ENCODE peak calls at places on chromosomes 13 and 19, in four cellular contexts. T, I, A and K are unnamed samples.
A peak's percentile ranks its signal among the peaks of the same experiment; 100 is the strongest.

GRCh38 chr13:53015971-53016370 is 12.6 kb upstream of the OLFM4 start:
- DNase-seq in T (no peak), A (no peak), I (no peak), K (no peak)

GRCh38 chr13:79225487-79226232 is 180.4 kb downstream of the RBM26 start:
- DNase-seq in A (no peak), T (no peak), I (no peak), K (no peak)

GRCh38 chr13:49374585-49375290 is 69.1 kb downstream of the CAB39L start:
- DNase-seq in A (no peak), I (no peak), T (no peak), K (no peak)

GRCh38 chr13:74930402-74931165 is 551.4 kb downstream of the TBC1D4 start:
- DNase-seq in I (no peak), T (no peak), A (no peak), K (no peak)

GRCh38 chr13:106104281-106104901 is 431.1 kb downstream of the EFNB2 start:
- DNase-seq in A (no peak), T (no peak), I (no peak), K (no peak)

GRCh38 chr19:1041835-1042685 is 2.2 kb downstream of the ABCA7 start:
- DNase-seq in A (peak; percentile 27), T (no peak), I (no peak), K (no peak)

GRCh38 chr19:611506-611869 is 21.8 kb downstream of the HCN2 start:
- DNase-seq in T (no peak), I (no peak), A (no peak), K (peak; percentile 71)

GRCh38 chr19:19525611-19526380 is 2.9 kb upstream of the YJEFN3 start:
- DNase-seq in I (no peak), A (no peak), T (no peak), K (no peak)

GRCh38 chr19:15614507-15615379 is at the start of gene CYP4F8:
- DNase-seq in T (no peak), I (no peak), A (no peak), K (no peak)

GRCh38 chr13:111216166-111216960 is 101.3 kb downstream of the ARHGEF7 start:
- DNase-seq in I (peak; percentile 72), A (peak; percentile 58), T (no peak), K (peak; percentile 43)

GRCh38 chr19:15195381-15195964 is 5.3 kb downstream of the NOTCH3 start:
- DNase-seq in T (no peak), I (peak; percentile 81), A (peak; percentile 85), K (no peak)

GRCh38 chr13:50676602-50677001 is 166.9 kb downstream of the DLEU7 start:
- DNase-seq in T (no peak), I (no peak), A (no peak), K (no peak)

GRCh38 chr19:50555447-50556235 is 12.6 kb downstream of the LRRC4B start:
- DNase-seq in I (peak; percentile 73), A (peak; percentile 74), T (no peak), K (no peak)

GRCh38 chr13:48184260-48184659 is 48.7 kb upstream of the ITM2B start:
- DNase-seq in T (no peak), I (no peak), A (no peak), K (peak; percentile 32)

GRCh38 chr19:3343619-3344502 is 22.5 kb upstream of the NFIC start:
- DNase-seq in T (peak; percentile 80), A (peak; percentile 62), I (no peak), K (no peak)

GRCh38 chr19:45643927-45644771 is 5.0 kb upstream of the EML2 start:
- DNase-seq in T (no peak), I (no peak), A (no peak), K (no peak)

GRCh38 chr13:27789495-27790303 is 2.6 kb upstream of the GSX1 start:
- DNase-seq in I (no peak), A (peak; percentile 37), T (no peak), K (peak; percentile 39)

GRCh38 chr13:109175666-109176065 is 546.3 kb downstream of the MYO16 start:
- DNase-seq in I (no peak), A (no peak), T (no peak), K (no peak)

GRCh38 chr19:51352783-51353360 is 10.9 kb upstream of the VSIG10L start:
- DNase-seq in I (no peak), A (no peak), T (no peak), K (no peak)

GRCh38 chr19:16797876-16798275 is 31.3 kb upstream of the SIN3B start:
- DNase-seq in I (no peak), T (no peak), A (no peak), K (no peak)

GRCh38 chr13:112222971-112223370 is 153.2 kb upstream of the SPACA7 start:
- DNase-seq in T (no peak), I (no peak), A (no peak), K (no peak)

GRCh38 chr13:112229445-112229844 is 146.7 kb upstream of the SPACA7 start:
- DNase-seq in I (no peak), A (no peak), T (no peak), K (no peak)

GRCh38 chr13:112226320-112227002 is 149.7 kb upstream of the SPACA7 start:
- DNase-seq in I (no peak), A (no peak), T (no peak), K (no peak)

GRCh38 chr13:112227031-112227430 is 149.1 kb upstream of the SPACA7 start:
- DNase-seq in T (no peak), I (no peak), A (no peak), K (no peak)

DNA sequence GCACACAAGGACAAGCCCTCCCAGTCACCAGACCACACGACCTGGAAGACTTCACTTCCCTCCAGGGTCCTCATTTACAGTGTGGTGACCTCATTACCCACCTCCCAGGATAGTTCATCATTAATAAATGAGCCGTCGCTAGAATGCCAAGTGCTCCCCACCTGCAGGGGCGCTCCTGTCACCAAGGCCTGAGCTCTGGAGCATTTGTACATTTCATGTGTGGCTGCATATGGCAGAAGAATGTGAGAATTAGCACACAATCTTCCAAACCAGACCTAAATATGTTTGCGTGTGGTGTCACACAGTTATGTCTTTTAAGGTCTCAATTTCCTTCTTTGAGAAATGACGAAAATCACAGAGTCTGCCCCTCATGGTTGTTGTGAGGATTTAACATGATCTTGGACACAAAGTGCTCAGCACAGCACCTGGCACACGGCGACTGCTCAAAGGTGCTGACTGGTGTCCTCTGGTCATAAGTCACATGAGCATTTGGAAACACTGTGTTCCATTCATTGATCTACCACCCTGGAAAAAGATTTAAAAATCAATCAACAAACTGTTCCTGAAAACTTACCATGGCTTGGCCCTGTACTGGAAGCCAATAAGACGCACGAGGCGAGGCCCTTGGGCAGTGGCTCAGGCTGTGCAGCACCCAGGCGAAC is 150.6 kb upstream of the SPACA7 start:
- DNase-seq in T (no peak), I (no peak), A (no peak), K (no peak)
- TF ChIP-seq CTCF in T (no peak), I (no peak), A (peak; percentile 52), K (no peak)

GRCh38 chr19:13833330-13834265 is 38.4 kb downstream of the ZSWIM4 start:
- DNase-seq in A (peak; percentile 97), T (no peak), I (peak; percentile 96), K (peak; percentile 99)
- TF ChIP-seq CTCF in A (peak; percentile 73), T (peak; percentile 28), I (peak; percentile 38), K (peak; percentile 46)

DNA sequence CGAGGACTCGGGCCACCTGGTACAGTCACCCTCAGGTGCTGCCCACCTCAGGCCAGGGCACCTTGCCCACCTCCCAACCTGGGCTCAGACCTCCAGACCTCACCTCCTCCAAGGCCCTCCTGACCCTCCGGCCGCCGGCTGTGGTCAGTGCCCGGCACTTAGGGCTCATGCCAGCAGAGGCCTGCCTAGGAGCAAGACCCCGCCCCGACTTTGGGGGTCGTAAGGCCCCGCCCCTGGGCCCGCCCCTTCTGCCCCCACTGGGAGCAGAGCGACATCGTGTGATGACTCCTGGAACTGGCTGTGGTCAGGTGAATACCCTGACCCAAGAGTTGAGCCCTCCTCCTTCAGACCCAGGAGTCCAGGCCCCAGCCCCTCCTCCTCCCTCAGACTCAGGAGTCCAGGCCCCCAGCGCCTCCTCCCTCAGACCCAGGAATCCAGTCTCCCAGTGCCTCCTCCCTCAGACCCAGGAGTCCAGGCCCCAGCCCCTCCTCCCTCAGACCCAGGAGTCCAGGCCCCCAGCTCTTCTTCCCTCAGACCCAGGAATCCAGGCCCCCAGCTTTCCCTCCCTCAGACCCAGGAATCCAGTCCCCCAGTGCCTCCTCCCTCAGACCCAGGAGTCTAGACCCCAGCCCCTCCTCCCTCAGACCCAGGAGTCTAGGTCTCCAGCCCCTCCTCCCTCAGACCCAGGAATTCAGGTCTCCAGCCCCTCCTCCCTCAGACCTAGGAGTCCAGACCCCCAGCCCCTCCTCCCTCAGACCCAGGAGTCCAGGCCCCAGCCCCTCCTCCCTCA is at the start of gene SBK2:
- DNase-seq in I (peak; percentile 87), T (no peak), A (peak; percentile 93), K (peak; percentile 45)
- TF ChIP-seq CTCF in I (peak; percentile 18), T (no peak), A (peak; percentile 79), K (no peak)

GRCh38 chr13:113184568-113185440 is 23.7 kb downstream of the PCID2 start:
- DNase-seq in I (no peak), A (no peak), T (no peak), K (no peak)

GRCh38 chr13:113186061-113186900 is 22.2 kb downstream of the PCID2 start:
- DNase-seq in T (no peak), A (no peak), I (no peak), K (peak; percentile 79)

GRCh38 chr13:113187905-113188595 is 20.4 kb downstream of the PCID2 start:
- DNase-seq in A (no peak), I (no peak), T (no peak), K (no peak)

GRCh38 chr13:113183450-113184129 is 24.9 kb downstream of the PCID2 start:
- DNase-seq in I (no peak), A (no peak), T (no peak), K (no peak)

DNA sequence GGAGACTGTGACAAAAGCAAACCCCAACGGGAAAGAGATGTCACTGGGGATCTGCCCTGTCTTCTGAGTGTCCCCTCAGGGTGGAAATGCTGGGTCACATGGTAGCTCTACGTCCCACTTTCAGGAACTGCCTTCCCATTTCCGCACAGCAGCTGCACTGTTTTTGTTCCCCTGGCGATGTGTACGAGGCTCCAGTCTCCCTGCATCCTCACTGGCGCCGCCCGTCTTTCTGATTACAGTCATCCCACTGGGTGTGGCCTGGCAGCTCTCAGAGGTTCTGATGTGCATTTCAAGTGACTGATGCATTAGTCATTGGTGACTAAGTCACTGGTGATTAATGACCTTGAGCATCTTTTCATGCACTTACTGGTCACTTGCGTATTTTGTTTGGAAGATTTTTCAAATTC is 21.2 kb downstream of the PCID2 start:
- DNase-seq in T (peak; percentile 30), A (no peak), I (no peak), K (no peak)
- TF ChIP-seq CTCF in T (no peak), A (no peak), I (peak; percentile 9), K (no peak)

GRCh38 chr13:33867472-33867871 is 49.5 kb downstream of the RFC3 start:
- DNase-seq in T (no peak), I (no peak), A (no peak), K (no peak)
- TF ChIP-seq CTCF in T (no peak), I (peak; percentile 26), A (peak; percentile 54), K (no peak)

GRCh38 chr13:73412933-73413332 is 354.1 kb downstream of the KLF5 start:
- DNase-seq in A (no peak), T (no peak), I (no peak), K (no peak)

GRCh38 chr13:73422973-73423372 is 364.2 kb downstream of the KLF5 start:
- DNase-seq in T (no peak), A (no peak), I (no peak), K (no peak)

GRCh38 chr13:73421310-73421912 is 362.6 kb downstream of the KLF5 start:
- DNase-seq in T (no peak), I (no peak), A (no peak), K (no peak)

GRCh38 chr13:73416093-73416492 is 357.3 kb downstream of the KLF5 start:
- DNase-seq in T (no peak), A (no peak), I (no peak), K (no peak)

GRCh38 chr13:73417012-73417615 is 358.3 kb downstream of the KLF5 start:
- DNase-seq in I (no peak), T (no peak), A (no peak), K (no peak)
- TF ChIP-seq CTCF in I (peak; percentile 24), T (peak; percentile 4), A (peak; percentile 62), K (no peak)